ENCODE peak calls at places on chromosomes 6 and 20, in nine cellular contexts. One of them, this sample, is unnamed.

GRCh38 chr20:45776931-45777330 is 14.8 kb downstream of the WFDC3 start:
- DNase-seq in fibroblast of pulmonary artery: no peak
- DNase-seq in breast epithelium: no peak
- DNase-seq in WERI-Rb-1: no peak
- DNase-seq in left ventricle myocardium inferior: no peak
- DNase-seq in coronary artery: no peak
- DNase-seq in astrocyte of the cerebellum: no peak
- DNase-seq in GM10248: no peak
- DNase-seq in PC-9: no peak
- DNase-seq in this sample: no peak

GRCh38 chr6:6752129-6752528 is 163.6 kb downstream of the LY86 start:
- DNase-seq in fibroblast of pulmonary artery: no peak
- DNase-seq in breast epithelium: no peak
- DNase-seq in WERI-Rb-1: peak
- DNase-seq in left ventricle myocardium inferior: no peak
- DNase-seq in coronary artery: no peak
- DNase-seq in astrocyte of the cerebellum: peak
- DNase-seq in GM10248: no peak
- DNase-seq in PC-9: no peak
- DNase-seq in this sample: no peak

GRCh38 chr20:22074635-22075034 is 369.2 kb downstream of the PAX1 start:
- DNase-seq in fibroblast of pulmonary artery: no peak
- DNase-seq in breast epithelium: no peak
- DNase-seq in WERI-Rb-1: no peak
- DNase-seq in left ventricle myocardium inferior: no peak
- DNase-seq in coronary artery: no peak
- DNase-seq in astrocyte of the cerebellum: no peak
- DNase-seq in GM10248: no peak
- DNase-seq in PC-9: no peak
- DNase-seq in this sample: no peak

GRCh38 chr6:422423-423061 is 31.0 kb downstream of the IRF4 start:
- DNase-seq in fibroblast of pulmonary artery: peak
- DNase-seq in breast epithelium: no peak
- DNase-seq in WERI-Rb-1: no peak
- DNase-seq in left ventricle myocardium inferior: no peak
- DNase-seq in coronary artery: no peak
- DNase-seq in astrocyte of the cerebellum: peak
- DNase-seq in GM10248: peak
- DNase-seq in PC-9: peak
- DNase-seq in this sample: no peak

GRCh38 chr20:48342822-48343513 is 484.8 kb downstream of the PREX1 start:
- DNase-seq in fibroblast of pulmonary artery: no peak
- DNase-seq in breast epithelium: no peak
- DNase-seq in WERI-Rb-1: no peak
- DNase-seq in left ventricle myocardium inferior: no peak
- DNase-seq in coronary artery: no peak
- DNase-seq in astrocyte of the cerebellum: no peak
- DNase-seq in GM10248: no peak
- DNase-seq in PC-9: no peak
- DNase-seq in this sample: no peak

GRCh38 chr20:4985658-4986057 is 15.7 kb downstream of the SLC23A2 start:
- DNase-seq in fibroblast of pulmonary artery: no peak
- DNase-seq in breast epithelium: no peak
- DNase-seq in WERI-Rb-1: no peak
- DNase-seq in left ventricle myocardium inferior: no peak
- DNase-seq in coronary artery: no peak
- DNase-seq in astrocyte of the cerebellum: no peak
- DNase-seq in GM10248: no peak
- DNase-seq in PC-9: no peak
- DNase-seq in this sample: no peak

GRCh38 chr6:48641544-48641943 is 530.5 kb upstream of the PTCHD4 start:
- DNase-seq in fibroblast of pulmonary artery: peak
- DNase-seq in breast epithelium: no peak
- DNase-seq in WERI-Rb-1: no peak
- DNase-seq in left ventricle myocardium inferior: no peak
- DNase-seq in coronary artery: no peak
- DNase-seq in astrocyte of the cerebellum: peak
- DNase-seq in GM10248: no peak
- DNase-seq in PC-9: no peak
- DNase-seq in this sample: no peak

GRCh38 chr6:163398104-163398503 is 16.4 kb upstream of the QKI start:
- DNase-seq in fibroblast of pulmonary artery: no peak
- DNase-seq in breast epithelium: no peak
- DNase-seq in WERI-Rb-1: peak
- DNase-seq in left ventricle myocardium inferior: no peak
- DNase-seq in coronary artery: no peak
- DNase-seq in astrocyte of the cerebellum: no peak
- DNase-seq in GM10248: no peak
- DNase-seq in PC-9: no peak
- DNase-seq in this sample: no peak

GRCh38 chr6:109687271-109687721 is 3.7 kb downstream of the AK9 start:
- DNase-seq in fibroblast of pulmonary artery: peak
- DNase-seq in breast epithelium: no peak
- DNase-seq in WERI-Rb-1: no peak
- DNase-seq in left ventricle myocardium inferior: no peak
- DNase-seq in coronary artery: no peak
- DNase-seq in astrocyte of the cerebellum: peak
- DNase-seq in GM10248: no peak
- DNase-seq in PC-9: peak
- DNase-seq in this sample: no peak

GRCh38 chr20:25230177-25230831 is 17.6 kb upstream of the PYGB start:
- DNase-seq in fibroblast of pulmonary artery: no peak
- DNase-seq in breast epithelium: no peak
- DNase-seq in WERI-Rb-1: no peak
- DNase-seq in left ventricle myocardium inferior: no peak
- DNase-seq in coronary artery: no peak
- DNase-seq in astrocyte of the cerebellum: no peak
- DNase-seq in GM10248: no peak
- DNase-seq in PC-9: no peak
- DNase-seq in this sample: no peak

GRCh38 chr6:16766043-16766521 is 4.8 kb upstream of the ATXN1 start:
- DNase-seq in fibroblast of pulmonary artery: peak
- DNase-seq in breast epithelium: no peak
- DNase-seq in WERI-Rb-1: no peak
- DNase-seq in left ventricle myocardium inferior: no peak
- DNase-seq in coronary artery: no peak
- DNase-seq in astrocyte of the cerebellum: no peak
- DNase-seq in GM10248: no peak
- DNase-seq in PC-9: peak
- DNase-seq in this sample: no peak

GRCh38 chr6:164207024-164207423 is 792.5 kb downstream of the QKI start:
- DNase-seq in fibroblast of pulmonary artery: no peak
- DNase-seq in breast epithelium: no peak
- DNase-seq in WERI-Rb-1: peak
- DNase-seq in left ventricle myocardium inferior: no peak
- DNase-seq in coronary artery: no peak
- DNase-seq in astrocyte of the cerebellum: no peak
- DNase-seq in GM10248: no peak
- DNase-seq in PC-9: no peak
- DNase-seq in this sample: no peak

GRCh38 chr20:52749020-52749419 is 223.1 kb upstream of the TSHZ2 start:
- DNase-seq in fibroblast of pulmonary artery: no peak
- DNase-seq in breast epithelium: no peak
- DNase-seq in WERI-Rb-1: no peak
- DNase-seq in left ventricle myocardium inferior: no peak
- DNase-seq in coronary artery: no peak
- DNase-seq in astrocyte of the cerebellum: no peak
- DNase-seq in GM10248: no peak
- DNase-seq in PC-9: no peak
- DNase-seq in this sample: no peak

GRCh38 chr20:52746190-52746589 is 226.0 kb upstream of the TSHZ2 start:
- DNase-seq in fibroblast of pulmonary artery: peak
- DNase-seq in breast epithelium: no peak
- DNase-seq in WERI-Rb-1: peak
- DNase-seq in left ventricle myocardium inferior: no peak
- DNase-seq in coronary artery: no peak
- DNase-seq in astrocyte of the cerebellum: no peak
- DNase-seq in GM10248: no peak
- DNase-seq in PC-9: no peak
- DNase-seq in this sample: no peak

GRCh38 chr20:52746768-52747167 is 225.4 kb upstream of the TSHZ2 start:
- DNase-seq in fibroblast of pulmonary artery: no peak
- DNase-seq in breast epithelium: no peak
- DNase-seq in WERI-Rb-1: no peak
- DNase-seq in left ventricle myocardium inferior: no peak
- DNase-seq in coronary artery: no peak
- DNase-seq in astrocyte of the cerebellum: no peak
- DNase-seq in GM10248: no peak
- DNase-seq in PC-9: no peak
- DNase-seq in this sample: no peak

GRCh38 chr20:52748235-52748950 is 223.8 kb upstream of the TSHZ2 start:
- DNase-seq in fibroblast of pulmonary artery: peak
- DNase-seq in breast epithelium: no peak
- DNase-seq in WERI-Rb-1: peak
- DNase-seq in left ventricle myocardium inferior: peak
- DNase-seq in coronary artery: no peak
- DNase-seq in astrocyte of the cerebellum: no peak
- DNase-seq in GM10248: no peak
- DNase-seq in PC-9: no peak
- DNase-seq in this sample: no peak

DNA sequence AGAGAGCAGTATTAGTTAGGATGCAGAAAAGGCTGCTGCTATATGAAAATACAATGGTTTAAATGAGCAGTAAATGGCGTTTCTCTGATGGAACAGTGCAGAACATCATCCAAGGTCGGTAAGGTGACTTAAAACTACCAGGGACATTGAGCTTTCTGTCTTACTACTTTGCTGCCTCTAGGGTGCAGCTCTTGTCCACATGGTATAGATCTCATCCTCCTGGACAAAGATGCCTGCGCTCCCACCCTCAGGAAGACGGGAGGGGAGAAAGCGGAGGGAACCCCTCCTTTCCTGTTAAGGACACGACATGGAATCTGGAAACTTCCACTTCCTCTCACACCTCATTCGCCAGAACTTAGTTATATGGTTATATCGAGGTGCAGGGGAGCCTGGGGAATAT is 224.4 kb upstream of the TSHZ2 start:
- DNase-seq in fibroblast of pulmonary artery: peak
- DNase-seq in breast epithelium: no peak
- DNase-seq in WERI-Rb-1: peak
- DNase-seq in left ventricle myocardium inferior: no peak
- DNase-seq in coronary artery: no peak
- DNase-seq in astrocyte of the cerebellum: no peak
- DNase-seq in GM10248: no peak
- DNase-seq in PC-9: no peak
- DNase-seq in this sample: no peak
- TF ChIP-seq CTCF in fibroblast of pulmonary artery: peak
- TF ChIP-seq CTCF in breast epithelium: no peak
- TF ChIP-seq CTCF in WERI-Rb-1: peak
- TF ChIP-seq CTCF in left ventricle myocardium inferior: peak
- TF ChIP-seq CTCF in coronary artery: no peak
- TF ChIP-seq CTCF in astrocyte of the cerebellum: peak
- TF ChIP-seq CTCF in GM10248: peak
- TF ChIP-seq CTCF in PC-9: no peak
- TF ChIP-seq CTCF in this sample: peak

GRCh38 chr6:104325341-104326172 is 534.2 kb downstream of the HACE1 start:
- DNase-seq in fibroblast of pulmonary artery: peak
- DNase-seq in breast epithelium: no peak
- DNase-seq in WERI-Rb-1: no peak
- DNase-seq in left ventricle myocardium inferior: no peak
- DNase-seq in coronary artery: no peak
- DNase-seq in astrocyte of the cerebellum: no peak
- DNase-seq in GM10248: peak
- DNase-seq in PC-9: peak
- DNase-seq in this sample: no peak
- TF ChIP-seq CTCF in fibroblast of pulmonary artery: peak
- TF ChIP-seq CTCF in breast epithelium: no peak
- TF ChIP-seq CTCF in WERI-Rb-1: peak
- TF ChIP-seq CTCF in left ventricle myocardium inferior: peak
- TF ChIP-seq CTCF in coronary artery: peak
- TF ChIP-seq CTCF in astrocyte of the cerebellum: peak
- TF ChIP-seq CTCF in GM10248: peak
- TF ChIP-seq CTCF in PC-9: peak
- TF ChIP-seq CTCF in this sample: peak

DNA sequence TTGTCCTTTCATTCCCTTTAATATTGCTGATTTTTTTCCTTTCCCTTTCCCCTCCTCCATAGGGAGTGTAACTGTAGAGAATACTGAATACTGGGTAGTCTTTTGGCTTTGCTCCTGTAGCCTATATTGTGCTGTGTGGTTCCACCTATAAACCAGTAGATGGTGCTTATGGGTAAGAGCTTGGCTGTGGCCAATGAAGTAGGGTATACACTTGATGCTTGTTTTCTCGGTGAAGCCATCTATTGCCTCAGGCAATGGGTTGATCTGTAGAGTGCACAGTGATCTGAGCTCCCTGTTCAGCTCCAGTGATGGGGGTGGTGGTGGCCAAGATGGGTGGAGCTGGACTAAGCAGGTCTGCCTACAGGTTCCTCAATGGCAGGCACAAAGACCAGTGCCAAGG is 203.3 kb upstream of the IMPG1 start:
- DNase-seq in fibroblast of pulmonary artery: no peak
- DNase-seq in breast epithelium: no peak
- DNase-seq in WERI-Rb-1: no peak
- DNase-seq in left ventricle myocardium inferior: no peak
- DNase-seq in coronary artery: no peak
- DNase-seq in astrocyte of the cerebellum: no peak
- DNase-seq in GM10248: no peak
- DNase-seq in PC-9: no peak
- DNase-seq in this sample: no peak
- TF ChIP-seq CTCF in fibroblast of pulmonary artery: no peak
- TF ChIP-seq CTCF in breast epithelium: no peak
- TF ChIP-seq CTCF in WERI-Rb-1: peak
- TF ChIP-seq CTCF in left ventricle myocardium inferior: no peak
- TF ChIP-seq CTCF in coronary artery: no peak
- TF ChIP-seq CTCF in astrocyte of the cerebellum: no peak
- TF ChIP-seq CTCF in GM10248: no peak
- TF ChIP-seq CTCF in PC-9: no peak
- TF ChIP-seq CTCF in this sample: no peak

GRCh38 chr6:166009385-166010031 is 158.1 kb downstream of the TBXT start:
- DNase-seq in fibroblast of pulmonary artery: no peak
- DNase-seq in breast epithelium: no peak
- DNase-seq in WERI-Rb-1: no peak
- DNase-seq in left ventricle myocardium inferior: no peak
- DNase-seq in coronary artery: no peak
- DNase-seq in astrocyte of the cerebellum: no peak
- DNase-seq in GM10248: no peak
- DNase-seq in PC-9: no peak
- DNase-seq in this sample: no peak

GRCh38 chr6:166007349-166008263 is 160.0 kb downstream of the TBXT start:
- DNase-seq in fibroblast of pulmonary artery: peak
- DNase-seq in breast epithelium: no peak
- DNase-seq in WERI-Rb-1: no peak
- DNase-seq in left ventricle myocardium inferior: peak
- DNase-seq in coronary artery: no peak
- DNase-seq in astrocyte of the cerebellum: peak
- DNase-seq in GM10248: no peak
- DNase-seq in PC-9: no peak
- DNase-seq in this sample: no peak

GRCh38 chr6:166010136-166010535 is 157.5 kb downstream of the TBXT start:
- DNase-seq in fibroblast of pulmonary artery: no peak
- DNase-seq in breast epithelium: no peak
- DNase-seq in WERI-Rb-1: no peak
- DNase-seq in left ventricle myocardium inferior: no peak
- DNase-seq in coronary artery: no peak
- DNase-seq in astrocyte of the cerebellum: no peak
- DNase-seq in GM10248: no peak
- DNase-seq in PC-9: no peak
- DNase-seq in this sample: no peak

GRCh38 chr6:166010585-166010984 is 157.1 kb downstream of the TBXT start:
- DNase-seq in fibroblast of pulmonary artery: no peak
- DNase-seq in breast epithelium: no peak
- DNase-seq in WERI-Rb-1: no peak
- DNase-seq in left ventricle myocardium inferior: no peak
- DNase-seq in coronary artery: no peak
- DNase-seq in astrocyte of the cerebellum: no peak
- DNase-seq in GM10248: no peak
- DNase-seq in PC-9: no peak
- DNase-seq in this sample: no peak

GRCh38 chr6:166008441-166009369 is 158.9 kb downstream of the TBXT start:
- DNase-seq in fibroblast of pulmonary artery: peak
- DNase-seq in breast epithelium: no peak
- DNase-seq in WERI-Rb-1: no peak
- DNase-seq in left ventricle myocardium inferior: no peak
- DNase-seq in coronary artery: no peak
- DNase-seq in astrocyte of the cerebellum: no peak
- DNase-seq in GM10248: no peak
- DNase-seq in PC-9: no peak
- DNase-seq in this sample: peak
- TF ChIP-seq CTCF in fibroblast of pulmonary artery: no peak
- TF ChIP-seq CTCF in breast epithelium: no peak
- TF ChIP-seq CTCF in WERI-Rb-1: no peak
- TF ChIP-seq CTCF in left ventricle myocardium inferior: no peak
- TF ChIP-seq CTCF in coronary artery: no peak
- TF ChIP-seq CTCF in astrocyte of the cerebellum: peak
- TF ChIP-seq CTCF in GM10248: no peak
- TF ChIP-seq CTCF in PC-9: no peak
- TF ChIP-seq CTCF in this sample: peak